ENCODE peak calls at places on chromosomes 12 and 14, in seven cellular contexts. S, X, E, H, B, V and A are unnamed samples.
A peak's percentile ranks its signal among the peaks of the same experiment; 100 is the strongest.

GRCh38 chr12:52524898-52525591 is 4.9 kb upstream of the KRT5 start:
- DNase-seq in S (no peak), X (no peak), E (no peak), H (peak; percentile 24), B (no peak), V (peak; percentile 24), A (no peak)

GRCh38 chr14:97776890-97777564 is 979.8 kb downstream of the VRK1 start:
- DNase-seq in S (no peak), X (no peak), E (peak; percentile 13), H (no peak), B (peak; percentile 97), V (no peak), A (no peak)

GRCh38 chr12:28497889-28498411 is 307.7 kb downstream of the CCDC91 start:
- DNase-seq in S (no peak), X (peak; percentile 50), E (no peak), H (no peak), B (no peak), V (no peak), A (no peak)

GRCh38 chr12:113899042-113899843 is 66.9 kb downstream of the RBM19 start:
- DNase-seq in S (no peak), X (no peak), E (no peak), H (no peak), B (no peak), V (no peak), A (no peak)

GRCh38 chr14:20093442-20093841 is 17.1 kb upstream of the OR4K17 start:
- DNase-seq in S (no peak), X (no peak), E (no peak), H (no peak), B (no peak), V (no peak), A (no peak)

GRCh38 chr12:76621582-76622024 is 62.0 kb upstream of the OSBPL8 start:
- DNase-seq in S (peak; percentile 71), X (peak; percentile 72), E (peak; percentile 77), H (peak; percentile 59), B (peak; percentile 63), V (peak; percentile 77), A (peak; percentile 67)

GRCh38 chr12:71415336-71416231 is 24.0 kb upstream of the LGR5 start:
- DNase-seq in S (peak; percentile 47), X (peak; percentile 59), E (peak; percentile 71), H (peak; percentile 41), B (peak; percentile 51), V (no peak), A (peak; percentile 69)

GRCh38 chr14:99388286-99388685 is 92.4 kb downstream of the SETD3 start:
- DNase-seq in S (no peak), X (no peak), E (no peak), H (no peak), B (no peak), V (no peak), A (no peak)

GRCh38 chr14:99587463-99588278 is 16.3 kb downstream of the CCDC85C start:
- DNase-seq in S (no peak), X (no peak), E (no peak), H (no peak), B (no peak), V (no peak), A (no peak)

GRCh38 chr14:23094666-23095195 is at the start of gene ACIN1:
- DNase-seq in S (peak; percentile 89), X (peak; percentile 86), E (peak; percentile 97), H (no peak), B (no peak), V (peak; percentile 100), A (peak; percentile 93)

GRCh38 chr12:67471810-67472209 is 176.7 kb upstream of the DYRK2 start:
- DNase-seq in S (no peak), X (no peak), E (no peak), H (no peak), B (no peak), V (no peak), A (no peak)

GRCh38 chr12:67475725-67476124 is 172.8 kb upstream of the DYRK2 start:
- DNase-seq in S (no peak), X (no peak), E (no peak), H (no peak), B (no peak), V (no peak), A (no peak)

GRCh38 chr12:67474934-67475620 is 173.5 kb upstream of the DYRK2 start:
- DNase-seq in S (no peak), X (no peak), E (no peak), H (no peak), B (no peak), V (no peak), A (no peak)

GRCh38 chr12:67469666-67470065 is 178.9 kb upstream of the DYRK2 start:
- DNase-seq in S (no peak), X (no peak), E (peak; percentile 75), H (no peak), B (no peak), V (no peak), A (peak; percentile 49)

GRCh38 chr12:67472551-67472950 is 176.0 kb upstream of the DYRK2 start:
- DNase-seq in S (no peak), X (no peak), E (no peak), H (no peak), B (no peak), V (no peak), A (no peak)
- H3K18ac ChIP-seq in S (no peak overlapping the region), X (no peak overlapping the region), E (no peak overlapping the region), H (no peak overlapping the region), B (no peak overlapping the region), V (no peak overlapping the region), A (no peak overlapping the region)

GRCh38 chr14:89262041-89262440 is 155.0 kb downstream of the FOXN3 start:
- DNase-seq in S (no peak), X (no peak), E (no peak), H (no peak), B (no peak), V (no peak), A (no peak)

GRCh38 chr14:89260898-89261297 is 156.1 kb downstream of the FOXN3 start:
- DNase-seq in S (no peak), X (no peak), E (no peak), H (no peak), B (no peak), V (no peak), A (no peak)

GRCh38 chr14:89258728-89259273 is 158.2 kb downstream of the FOXN3 start:
- DNase-seq in S (no peak), X (no peak), E (no peak), H (no peak), B (no peak), V (no peak), A (no peak)

GRCh38 chr14:89256951-89257350 is 160.1 kb downstream of the FOXN3 start:
- DNase-seq in S (no peak), X (no peak), E (no peak), H (no peak), B (no peak), V (no peak), A (no peak)

DNA sequence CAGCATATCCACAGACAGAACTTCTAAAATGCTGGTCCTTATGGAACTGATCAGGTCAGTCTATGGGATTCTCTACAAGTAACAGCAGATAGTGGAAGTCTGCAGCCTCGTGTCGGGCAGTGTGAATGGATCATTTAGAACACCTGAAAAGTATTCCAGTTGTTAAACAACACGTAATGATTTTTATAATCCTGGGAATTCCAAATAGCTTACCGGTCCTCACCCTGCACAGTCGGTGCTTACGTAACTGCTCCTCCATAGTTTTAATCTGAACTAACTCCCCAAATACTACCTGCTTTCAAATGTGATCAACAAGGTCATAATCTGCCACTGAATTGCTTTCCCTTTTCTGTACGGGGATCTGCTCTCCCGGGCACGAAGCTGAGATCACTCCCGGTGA is 157.1 kb downstream of the FOXN3 start:
- DNase-seq in S (no peak), X (no peak), E (no peak), H (no peak), B (no peak), V (no peak), A (no peak)
- H3K18ac ChIP-seq in S (no peak overlapping the region), X (no peak overlapping the region), E (no peak overlapping the region), H (no peak overlapping the region), B (no peak overlapping the region), V (no peak overlapping the region), A (no peak overlapping the region)

GRCh38 chr12:122887817-122888212 is 8.1 kb downstream of the VPS37B start:
- DNase-seq in S (no peak), X (no peak), E (no peak), H (no peak), B (no peak), V (no peak), A (no peak)

GRCh38 chr12:122891661-122892525 is 4.0 kb downstream of the VPS37B start:
- DNase-seq in S (peak; percentile 68), X (peak; percentile 88), E (peak; percentile 67), H (peak; percentile 77), B (no peak), V (no peak), A (peak; percentile 88)

GRCh38 chr12:122886851-122887816 is 8.8 kb downstream of the VPS37B start:
- DNase-seq in S (no peak), X (peak; percentile 76), E (no peak), H (no peak), B (peak; percentile 37), V (no peak), A (peak; percentile 72)

GRCh38 chr12:122888232-122888752 is 7.6 kb downstream of the VPS37B start:
- DNase-seq in S (no peak), X (peak; percentile 69), E (peak; percentile 95), H (peak; percentile 83), B (peak; percentile 89), V (no peak), A (peak; percentile 85)

DNA sequence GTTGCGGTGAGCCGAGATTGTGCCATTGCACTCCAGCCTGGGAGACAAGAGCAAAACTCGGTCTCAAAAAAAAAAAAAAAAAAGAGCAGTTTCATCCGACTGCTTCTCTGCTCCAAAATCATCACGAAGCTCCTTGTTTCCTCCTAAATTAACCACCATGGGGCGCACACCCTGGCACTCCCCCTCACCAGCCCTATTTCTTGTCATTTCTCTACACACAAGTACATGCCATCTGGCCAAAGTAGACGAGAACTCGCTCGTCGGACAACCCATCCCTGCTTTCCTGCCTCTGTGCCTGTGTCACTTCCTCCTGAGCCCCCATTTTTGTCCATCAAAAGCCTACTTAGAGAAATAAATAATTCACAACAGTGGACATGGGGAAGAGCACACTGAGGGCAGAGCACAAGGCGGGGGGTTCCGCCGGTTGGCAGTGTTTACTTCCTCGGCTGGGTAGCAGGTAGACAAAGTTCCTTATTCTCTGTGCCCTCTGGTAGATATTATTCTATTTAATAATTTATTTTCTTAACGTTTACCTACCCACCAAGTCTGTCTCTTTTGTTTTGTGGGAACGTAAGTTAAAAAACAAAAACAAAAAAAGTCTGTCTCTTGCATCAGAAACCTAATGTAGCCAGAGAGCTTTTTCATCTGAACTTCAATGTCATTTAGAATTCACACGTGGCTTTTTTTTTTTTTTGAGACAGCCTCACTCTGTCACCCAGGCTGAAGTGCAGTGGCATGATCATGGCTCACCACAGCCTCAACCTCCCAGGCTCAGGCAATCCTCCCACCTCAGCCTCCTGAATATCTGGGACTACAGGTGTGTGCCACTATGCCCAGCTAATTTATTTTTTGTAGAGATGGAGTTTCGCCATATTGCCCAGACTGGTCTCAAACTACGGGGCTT is 6.0 kb downstream of the VPS37B start:
- DNase-seq in S (no peak), X (no peak), E (no peak), H (no peak), B (no peak), V (no peak), A (no peak)
- H3K18ac ChIP-seq in S (no peak overlapping the region), X (no peak overlapping the region), E (no peak overlapping the region), H (no peak overlapping the region), B (no peak overlapping the region), V (no peak overlapping the region), A (no peak overlapping the region)

DNA sequence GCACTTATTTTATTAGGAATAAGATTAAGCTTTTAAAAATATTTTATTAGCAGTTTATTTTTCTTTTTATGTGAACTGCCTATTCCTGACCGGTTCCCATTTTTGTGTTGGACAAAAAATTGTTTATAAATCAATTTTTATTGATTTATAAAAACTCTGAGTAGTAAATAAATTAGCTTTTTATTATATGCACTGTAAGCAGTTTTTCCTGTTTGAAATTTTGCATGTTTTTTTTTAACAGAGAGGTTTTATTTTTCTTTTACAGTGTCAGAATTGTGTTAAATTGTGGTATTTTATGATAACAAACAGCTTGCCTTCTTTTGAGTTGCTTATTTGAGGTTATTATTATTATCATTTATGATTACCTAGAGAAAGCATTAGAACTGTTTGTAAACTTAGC is 68.1 kb downstream of the FOXA1 start:
- DNase-seq in S (no peak), X (no peak), E (no peak), H (no peak), B (no peak), V (no peak), A (no peak)
- H3K18ac ChIP-seq in S (no peak overlapping the region), X (no peak overlapping the region), E (no peak overlapping the region), H (no peak overlapping the region), B (no peak overlapping the region), V (no peak overlapping the region), A (no peak overlapping the region)